ENCODE peak calls at places on chromosomes 11 and 22, in seven cellular contexts. E, T, C, V, J, D and F are unnamed samples.

GRCh38 chr11:64355078-64355940 is 3.7 kb upstream of the RPS6KA4 start:
- DNase-seq in V (no peak), D (peak; percentile 69), E (peak; percentile 95), T (peak; percentile 77), J (peak; percentile 79), C (peak; percentile 89), F (peak; percentile 60)

GRCh38 chr22:42905702-42906183 is 48.7 kb upstream of the ARFGAP3 start:
- DNase-seq in J (no peak), V (no peak), D (no peak), E (no peak), T (no peak), C (peak; percentile 15), F (no peak)

GRCh38 chr11:18769802-18770456 is 21.7 kb downstream of the PTPN5 start:
- DNase-seq in E (no peak), D (no peak), T (no peak), V (peak; percentile 66), C (no peak), J (no peak), F (no peak)

GRCh38 chr11:114440971-114441810 is 1.9 kb downstream of the REXO2 start:
- DNase-seq in J (peak; percentile 9), C (no peak), V (no peak), D (no peak), E (peak; percentile 44), T (no peak), F (no peak)

GRCh38 chr22:44797181-44797720 is 44.9 kb downstream of the ARHGAP8 start:
- DNase-seq in E (no peak), V (no peak), J (no peak), T (no peak), C (no peak), D (no peak), F (no peak)

GRCh38 chr11:43367382-43368178 is 8.9 kb downstream of the TTC17 start:
- DNase-seq in C (no peak), J (no peak), V (peak; percentile 20), D (no peak), E (peak; percentile 28), T (no peak), F (no peak)

GRCh38 chr22:45462034-45462655 is 40.5 kb upstream of the FBLN1 start:
- DNase-seq in E (peak; percentile 5), T (no peak), C (no peak), J (peak; percentile 58), D (no peak), V (no peak), F (no peak)

GRCh38 chr11:20529757-20530156 is 69.7 kb upstream of the SLC6A5 start:
- DNase-seq in E (peak; percentile 6), C (no peak), J (no peak), V (no peak), T (no peak), D (no peak), F (no peak)

GRCh38 chr11:102171101-102171500 is 60.9 kb downstream of the YAP1 start:
- DNase-seq in T (no peak), C (no peak), J (no peak), E (no peak), V (no peak), D (no peak), F (no peak)

GRCh38 chr22:40498454-40499186 is 128.2 kb downstream of the SGSM3 start:
- DNase-seq in C (no peak), T (peak; percentile 49), V (no peak), E (no peak), J (peak; percentile 99), D (peak; percentile 98), F (peak; percentile 91)

GRCh38 chr11:110261195-110262140 is 34.9 kb downstream of the RDX start:
- DNase-seq in J (no peak), D (no peak), E (no peak), V (no peak), C (no peak), T (no peak), F (no peak)

GRCh38 chr11:2130881-2131352 is 8.3 kb downstream of the IGF2 start:
- DNase-seq in D (no peak), E (no peak), C (no peak), J (no peak), V (no peak), T (no peak), F (no peak)

DNA sequence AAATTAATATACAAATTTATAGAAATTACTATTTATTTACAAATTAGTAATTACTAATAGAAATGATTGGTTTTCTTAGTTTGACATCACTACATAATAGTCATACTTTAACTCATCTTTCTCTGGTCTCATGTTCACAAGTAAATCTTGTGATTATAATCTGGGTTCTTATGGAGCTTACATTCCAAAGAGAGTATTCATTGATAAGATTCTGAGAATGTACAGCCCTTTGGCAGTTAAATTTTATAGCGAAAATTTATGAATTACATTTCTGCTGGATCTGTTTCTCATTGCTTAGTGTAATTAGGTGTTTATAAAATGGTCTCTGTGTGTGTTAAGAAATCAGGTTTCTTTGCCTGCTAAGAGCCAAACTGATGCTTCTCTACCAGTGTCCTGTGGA is 175.2 kb downstream of the TMEM135 start:
- DNase-seq in C (no peak), D (no peak), T (no peak), E (no peak), J (no peak), V (no peak), F (no peak)
- TF ChIP-seq SIN3A in C (no peak), D (no peak), T (no peak), E (no peak), J (no peak), V (no peak), F (no peak)

GRCh38 chr11:69296890-69297224 is 2.9 kb downstream of the MYEOV start:
- DNase-seq in D (no peak), C (no peak), V (no peak), J (no peak), E (no peak), T (no peak), F (no peak)

GRCh38 chr11:69297225-69297925 is 3.4 kb downstream of the MYEOV start:
- DNase-seq in C (peak; percentile 89), D (peak; percentile 96), V (peak; percentile 91), E (peak; percentile 96), J (peak; percentile 89), T (peak; percentile 31), F (peak; percentile 97)

GRCh38 chr11:69298778-69299461 is 5.0 kb downstream of the MYEOV start:
- DNase-seq in T (no peak), C (no peak), D (no peak), E (peak; percentile 10), V (no peak), J (no peak), F (no peak)

GRCh38 chr11:69299572-69299971 is 5.6 kb downstream of the MYEOV start:
- DNase-seq in C (no peak), V (no peak), D (no peak), T (no peak), E (no peak), J (no peak), F (no peak)

DNA sequence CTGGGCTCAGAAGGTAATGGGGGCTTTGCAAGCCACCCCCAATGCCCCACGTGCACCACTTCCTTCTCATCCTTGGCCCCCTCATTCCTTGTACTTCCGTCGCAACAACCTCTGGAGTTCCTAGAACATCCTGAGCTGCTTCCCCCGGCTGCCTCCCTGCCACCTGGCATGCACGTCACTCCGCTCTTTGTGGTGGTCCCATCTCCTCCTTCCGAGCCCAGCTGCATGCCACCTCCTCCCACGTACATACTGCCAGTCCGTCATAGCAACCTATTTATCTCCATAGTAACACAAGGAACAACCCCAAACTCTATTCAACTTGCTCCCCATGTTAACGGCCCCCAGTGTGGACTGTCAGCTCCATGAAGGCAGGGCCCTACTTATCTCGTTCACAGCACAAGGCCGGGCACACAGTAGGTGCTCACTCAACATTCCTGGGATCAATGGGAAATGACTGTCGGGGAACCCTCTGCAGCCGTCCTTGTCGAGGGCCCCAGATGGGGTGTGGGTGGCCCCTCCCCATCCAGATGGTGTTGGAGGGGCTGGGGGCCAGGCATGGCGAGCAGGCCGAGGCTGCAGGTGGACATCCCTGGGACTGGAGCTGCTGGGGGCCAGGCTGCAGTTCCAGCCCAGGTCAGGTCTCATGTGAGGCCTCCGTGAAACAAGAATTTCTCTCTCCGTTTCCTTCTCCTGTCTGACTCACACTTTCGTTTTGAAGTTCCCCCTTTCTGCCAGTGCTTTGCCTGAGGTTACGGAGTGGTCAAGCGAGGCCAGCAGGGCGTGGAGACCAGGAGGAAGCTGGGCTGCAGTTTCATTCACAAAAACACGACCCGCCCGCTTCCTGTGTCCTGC is 4.2 kb downstream of the MYEOV start:
- DNase-seq in V (peak; percentile 91), C (no peak), E (peak; percentile 83), J (peak; percentile 78), T (no peak), D (no peak), F (peak; percentile 78)
- TF ChIP-seq SIN3A in V (no peak), C (peak; percentile 62), E (no peak), J (no peak), T (no peak), D (peak; percentile 70), F (no peak)

GRCh38 chr11:108562746-108563581 is 30.6 kb downstream of the EXPH5 start:
- DNase-seq in T (no peak), C (no peak), E (no peak), J (no peak), D (no peak), V (no peak), F (no peak)
- TF ChIP-seq SIN3A in T (no peak), C (no peak), E (no peak), J (no peak), D (no peak), V (no peak), F (no peak)

GRCh38 chr11:60974726-60975125 is 3.2 kb downstream of the CD6 start:
- DNase-seq in E (no peak), J (no peak), T (no peak), V (no peak), D (no peak), C (peak; percentile 41), F (no peak)

GRCh38 chr11:60982184-60982583 is 10.7 kb downstream of the CD6 start:
- DNase-seq in E (no peak), D (no peak), T (no peak), C (no peak), V (no peak), J (no peak), F (no peak)

GRCh38 chr11:60981515-60981914 is 10.0 kb downstream of the CD6 start:
- DNase-seq in T (no peak), V (no peak), C (no peak), J (no peak), D (no peak), E (no peak), F (no peak)

GRCh38 chr11:60977224-60977623 is 5.7 kb downstream of the CD6 start:
- DNase-seq in C (no peak), J (no peak), V (no peak), T (no peak), E (no peak), D (no peak), F (no peak)

DNA sequence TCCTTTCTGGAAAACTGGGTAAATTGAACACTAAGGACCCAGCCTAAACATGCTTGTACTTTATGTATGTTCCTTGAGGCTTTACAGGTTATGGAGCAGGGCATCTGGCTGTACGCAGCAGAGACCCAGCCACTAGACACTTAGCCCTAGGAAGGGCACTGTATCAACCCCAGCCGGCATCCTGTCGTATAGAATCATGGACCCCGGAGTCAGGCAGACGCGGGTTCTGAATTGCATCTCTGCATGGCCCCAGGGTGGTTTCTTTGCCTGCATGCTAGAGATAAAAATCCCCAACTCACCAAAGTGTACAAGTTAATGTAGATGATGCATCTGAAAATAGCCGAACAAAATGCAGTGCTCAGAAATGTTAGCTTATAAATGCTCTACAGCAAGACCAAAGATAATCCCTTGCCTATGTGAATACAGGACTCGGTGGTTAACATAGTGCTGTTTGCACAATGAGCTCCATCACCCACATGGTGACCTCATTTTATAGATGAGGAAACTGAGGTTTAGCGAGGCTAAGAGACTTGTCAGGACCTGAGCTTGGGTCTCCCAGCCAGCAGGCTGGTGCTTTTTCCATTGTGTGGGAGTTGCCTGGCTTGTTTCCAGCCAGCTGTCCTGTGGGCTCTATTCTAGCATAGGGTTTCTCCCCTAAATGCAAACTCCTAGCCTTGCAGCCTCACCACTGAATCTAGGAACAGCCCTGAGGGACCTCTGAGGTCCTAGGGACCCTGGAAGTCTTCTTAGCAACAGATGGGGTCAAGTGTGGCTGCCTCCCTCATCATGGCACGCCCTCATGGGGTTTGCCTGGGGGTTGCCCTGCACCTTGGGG is 7.3 kb downstream of the CD6 start:
- DNase-seq in D (no peak), E (no peak), C (peak; percentile 58), V (peak; percentile 21), J (no peak), T (no peak), F (no peak)
- TF ChIP-seq SIN3A in D (no peak), E (no peak), C (no peak), V (no peak), J (no peak), T (no peak), F (no peak)